ENCODE peak calls at places on chromosomes 3 and 15, in ten cellular contexts. One of them, this sample, is unnamed.

GRCh38 chr3:52433328-52434060 is 11.4 kb downstream of the SEMA3G start:
- DNase-seq in cardiac fibroblast: no peak
- DNase-seq in HepG2: no peak
- DNase-seq in GM23338: no peak
- DNase-seq in fibroblast of lung: no peak
- DNase-seq in AG04450: no peak
- DNase-seq in foreskin keratinocyte: no peak
- DNase-seq in upper lobe of right lung: peak
- DNase-seq in MCF 10A: no peak
- DNase-seq in keratinocyte: no peak
- DNase-seq in this sample: no peak

GRCh38 chr3:195150194-195151118 is 120.5 kb downstream of the XXYLT1 start:
- DNase-seq in GM23338: peak
- DNase-seq in upper lobe of right lung: peak
- DNase-seq in cardiac fibroblast: peak
- DNase-seq in foreskin keratinocyte: no peak
- DNase-seq in HepG2: no peak
- DNase-seq in AG04450: no peak
- DNase-seq in keratinocyte: no peak
- DNase-seq in MCF 10A: peak
- DNase-seq in fibroblast of lung: peak
- DNase-seq in this sample: no peak

GRCh38 chr3:71690222-71690821 is 34.9 kb downstream of the EIF4E3 start:
- DNase-seq in fibroblast of lung: peak
- DNase-seq in AG04450: no peak
- DNase-seq in cardiac fibroblast: peak
- DNase-seq in MCF 10A: peak
- DNase-seq in HepG2: no peak
- DNase-seq in upper lobe of right lung: no peak
- DNase-seq in foreskin keratinocyte: peak
- DNase-seq in keratinocyte: no peak
- DNase-seq in GM23338: peak
- DNase-seq in this sample: peak

GRCh38 chr3:175270199-175270837 is 411.2 kb downstream of the NAALADL2 start:
- DNase-seq in MCF 10A: peak
- DNase-seq in fibroblast of lung: peak
- DNase-seq in keratinocyte: no peak
- DNase-seq in cardiac fibroblast: no peak
- DNase-seq in AG04450: no peak
- DNase-seq in foreskin keratinocyte: no peak
- DNase-seq in HepG2: no peak
- DNase-seq in GM23338: peak
- DNase-seq in upper lobe of right lung: no peak
- DNase-seq in this sample: peak

GRCh38 chr3:39644176-39644575 is 165.2 kb upstream of the MYRIP start:
- DNase-seq in upper lobe of right lung: no peak
- DNase-seq in fibroblast of lung: peak
- DNase-seq in foreskin keratinocyte: no peak
- DNase-seq in MCF 10A: peak
- DNase-seq in HepG2: no peak
- DNase-seq in AG04450: peak
- DNase-seq in keratinocyte: no peak
- DNase-seq in GM23338: no peak
- DNase-seq in cardiac fibroblast: peak
- DNase-seq in this sample: peak

GRCh38 chr15:96171271-96171739 is 159.2 kb upstream of the NR2F2 start:
- DNase-seq in foreskin keratinocyte: no peak
- DNase-seq in GM23338: peak
- DNase-seq in cardiac fibroblast: no peak
- DNase-seq in keratinocyte: no peak
- DNase-seq in AG04450: no peak
- DNase-seq in fibroblast of lung: peak
- DNase-seq in HepG2: peak
- DNase-seq in upper lobe of right lung: no peak
- DNase-seq in MCF 10A: no peak
- DNase-seq in this sample: no peak

GRCh38 chr15:80934761-80935221 is 54.8 kb downstream of the MESD start:
- DNase-seq in foreskin keratinocyte: no peak
- DNase-seq in AG04450: no peak
- DNase-seq in HepG2: no peak
- DNase-seq in cardiac fibroblast: peak
- DNase-seq in fibroblast of lung: peak
- DNase-seq in keratinocyte: no peak
- DNase-seq in GM23338: peak
- DNase-seq in upper lobe of right lung: no peak
- DNase-seq in MCF 10A: no peak
- DNase-seq in this sample: no peak

GRCh38 chr15:69712999-69713398 is 260.4 kb downstream of the RPLP1 start:
- DNase-seq in GM23338: no peak
- DNase-seq in keratinocyte: no peak
- DNase-seq in foreskin keratinocyte: no peak
- DNase-seq in upper lobe of right lung: no peak
- DNase-seq in AG04450: no peak
- DNase-seq in cardiac fibroblast: no peak
- DNase-seq in fibroblast of lung: no peak
- DNase-seq in HepG2: peak
- DNase-seq in MCF 10A: no peak
- DNase-seq in this sample: no peak

GRCh38 chr3:110243081-110243480 is 828.5 kb upstream of the NECTIN3 start:
- DNase-seq in AG04450: peak
- DNase-seq in keratinocyte: no peak
- DNase-seq in foreskin keratinocyte: no peak
- DNase-seq in fibroblast of lung: peak
- DNase-seq in GM23338: no peak
- DNase-seq in HepG2: no peak
- DNase-seq in MCF 10A: peak
- DNase-seq in upper lobe of right lung: no peak
- DNase-seq in cardiac fibroblast: peak
- DNase-seq in this sample: no peak

GRCh38 chr3:171088984-171089754 is 62.6 kb upstream of the SLC2A2 start:
- DNase-seq in HepG2: peak
- DNase-seq in AG04450: peak
- DNase-seq in GM23338: no peak
- DNase-seq in foreskin keratinocyte: peak
- DNase-seq in keratinocyte: peak
- DNase-seq in fibroblast of lung: peak
- DNase-seq in upper lobe of right lung: no peak
- DNase-seq in MCF 10A: peak
- DNase-seq in cardiac fibroblast: peak
- DNase-seq in this sample: peak

GRCh38 chr3:163043074-163043473 is 1546.5 kb downstream of the OTOL1 start:
- DNase-seq in HepG2: peak
- DNase-seq in keratinocyte: no peak
- DNase-seq in fibroblast of lung: no peak
- DNase-seq in cardiac fibroblast: peak
- DNase-seq in GM23338: peak
- DNase-seq in AG04450: no peak
- DNase-seq in upper lobe of right lung: no peak
- DNase-seq in MCF 10A: peak
- DNase-seq in foreskin keratinocyte: no peak
- DNase-seq in this sample: no peak

GRCh38 chr3:163033652-163034051 is 1537.0 kb downstream of the OTOL1 start:
- DNase-seq in AG04450: no peak
- DNase-seq in cardiac fibroblast: no peak
- DNase-seq in foreskin keratinocyte: no peak
- DNase-seq in HepG2: no peak
- DNase-seq in MCF 10A: no peak
- DNase-seq in fibroblast of lung: no peak
- DNase-seq in keratinocyte: no peak
- DNase-seq in upper lobe of right lung: no peak
- DNase-seq in GM23338: no peak
- DNase-seq in this sample: no peak

DNA sequence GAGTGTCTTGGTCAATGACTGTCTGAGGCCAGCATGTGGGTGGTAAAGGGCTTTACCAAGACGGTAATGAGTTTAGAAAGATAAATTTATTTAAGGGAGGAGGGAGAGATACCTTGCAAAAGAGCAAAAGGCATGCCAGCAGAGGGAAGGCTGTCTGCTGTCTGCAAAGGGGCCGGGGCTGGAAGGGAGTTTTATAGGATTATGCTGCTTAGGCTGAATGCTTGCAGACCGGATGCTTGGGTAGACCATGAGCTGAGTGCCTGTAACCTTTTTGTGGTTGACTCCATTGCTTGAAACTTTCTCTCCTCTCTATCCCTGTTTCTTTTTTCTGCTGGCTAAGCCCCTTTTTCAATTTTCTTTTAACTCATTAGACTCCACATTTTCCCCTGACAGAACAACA is 1543.0 kb downstream of the OTOL1 start:
- DNase-seq in upper lobe of right lung: no peak
- DNase-seq in keratinocyte: no peak
- DNase-seq in fibroblast of lung: no peak
- DNase-seq in AG04450: no peak
- DNase-seq in GM23338: peak
- DNase-seq in foreskin keratinocyte: no peak
- DNase-seq in cardiac fibroblast: no peak
- DNase-seq in MCF 10A: no peak
- DNase-seq in HepG2: no peak
- DNase-seq in this sample: no peak
- TF ChIP-seq CTCF in upper lobe of right lung: no peak
- TF ChIP-seq CTCF in keratinocyte: no peak
- TF ChIP-seq CTCF in fibroblast of lung: no peak
- TF ChIP-seq CTCF in AG04450: no peak
- TF ChIP-seq CTCF in GM23338: no peak
- TF ChIP-seq CTCF in foreskin keratinocyte: no peak
- TF ChIP-seq CTCF in cardiac fibroblast: no peak
- TF ChIP-seq CTCF in MCF 10A: no peak
- TF ChIP-seq CTCF in HepG2: no peak
- TF ChIP-seq CTCF in this sample: no peak

DNA sequence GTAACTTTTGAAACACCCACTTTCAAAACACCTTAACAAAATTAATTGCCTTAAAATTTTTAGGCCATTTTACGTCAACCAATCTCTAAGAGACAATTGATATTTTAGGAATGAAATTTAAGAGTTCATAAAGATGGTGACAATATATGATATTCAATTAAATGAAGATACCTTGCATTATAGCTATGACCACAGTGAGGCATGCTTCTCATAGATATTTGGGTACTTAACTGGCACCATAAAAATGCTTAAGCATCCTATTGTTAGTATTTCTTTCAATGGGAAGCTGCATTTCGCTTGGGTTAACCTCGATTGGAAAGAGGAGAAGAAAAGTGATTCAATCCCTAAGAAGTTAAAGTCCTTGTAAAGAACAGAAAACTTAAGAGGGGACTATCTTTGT is 209.0 kb downstream of the GAP43 start:
- DNase-seq in HepG2: no peak
- DNase-seq in GM23338: no peak
- DNase-seq in fibroblast of lung: no peak
- DNase-seq in cardiac fibroblast: no peak
- DNase-seq in MCF 10A: no peak
- DNase-seq in foreskin keratinocyte: no peak
- DNase-seq in keratinocyte: no peak
- DNase-seq in upper lobe of right lung: no peak
- DNase-seq in AG04450: no peak
- DNase-seq in this sample: no peak
- TF ChIP-seq CTCF in HepG2: no peak
- TF ChIP-seq CTCF in GM23338: no peak
- TF ChIP-seq CTCF in fibroblast of lung: no peak
- TF ChIP-seq CTCF in cardiac fibroblast: no peak
- TF ChIP-seq CTCF in MCF 10A: no peak
- TF ChIP-seq CTCF in foreskin keratinocyte: peak
- TF ChIP-seq CTCF in keratinocyte: no peak
- TF ChIP-seq CTCF in upper lobe of right lung: no peak
- TF ChIP-seq CTCF in AG04450: no peak
- TF ChIP-seq CTCF in this sample: no peak

DNA sequence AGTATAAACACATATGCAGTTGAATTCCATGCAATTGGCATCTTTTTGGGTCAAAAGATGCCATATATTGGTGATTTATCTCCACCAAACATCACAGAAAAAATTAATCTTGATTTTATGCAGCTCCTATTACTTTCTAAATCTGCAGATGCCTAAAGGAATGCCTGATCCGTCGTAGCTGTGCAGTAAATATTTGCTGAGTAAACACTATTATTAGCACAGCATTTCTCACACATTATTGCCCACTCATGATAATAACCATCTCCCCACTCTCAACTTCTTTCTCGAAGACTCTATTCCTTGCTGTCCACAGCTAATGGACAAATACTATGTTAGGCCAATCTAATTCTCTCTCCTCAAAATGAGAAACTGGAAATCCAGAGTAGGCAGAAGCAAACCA is 625.2 kb downstream of the ZIC1 start:
- DNase-seq in fibroblast of lung: no peak
- DNase-seq in foreskin keratinocyte: no peak
- DNase-seq in HepG2: no peak
- DNase-seq in upper lobe of right lung: no peak
- DNase-seq in MCF 10A: no peak
- DNase-seq in GM23338: no peak
- DNase-seq in AG04450: no peak
- DNase-seq in keratinocyte: no peak
- DNase-seq in cardiac fibroblast: no peak
- DNase-seq in this sample: no peak
- TF ChIP-seq CTCF in fibroblast of lung: no peak
- TF ChIP-seq CTCF in foreskin keratinocyte: no peak
- TF ChIP-seq CTCF in HepG2: no peak
- TF ChIP-seq CTCF in upper lobe of right lung: no peak
- TF ChIP-seq CTCF in MCF 10A: no peak
- TF ChIP-seq CTCF in GM23338: no peak
- TF ChIP-seq CTCF in AG04450: no peak
- TF ChIP-seq CTCF in keratinocyte: no peak
- TF ChIP-seq CTCF in cardiac fibroblast: no peak
- TF ChIP-seq CTCF in this sample: no peak

GRCh38 chr15:84938726-84939125 is 42.9 kb upstream of the PDE8A start:
- DNase-seq in GM23338: no peak
- DNase-seq in AG04450: no peak
- DNase-seq in foreskin keratinocyte: no peak
- DNase-seq in HepG2: no peak
- DNase-seq in keratinocyte: no peak
- DNase-seq in fibroblast of lung: no peak
- DNase-seq in cardiac fibroblast: no peak
- DNase-seq in MCF 10A: no peak
- DNase-seq in upper lobe of right lung: no peak
- DNase-seq in this sample: no peak

GRCh38 chr15:84937144-84937543 is 44.5 kb upstream of the PDE8A start:
- DNase-seq in keratinocyte: no peak
- DNase-seq in foreskin keratinocyte: no peak
- DNase-seq in HepG2: no peak
- DNase-seq in fibroblast of lung: no peak
- DNase-seq in cardiac fibroblast: no peak
- DNase-seq in GM23338: no peak
- DNase-seq in upper lobe of right lung: no peak
- DNase-seq in AG04450: no peak
- DNase-seq in MCF 10A: no peak
- DNase-seq in this sample: peak

GRCh38 chr15:84929795-84930371 is 45.4 kb downstream of the SLC28A1 start:
- DNase-seq in foreskin keratinocyte: peak
- DNase-seq in cardiac fibroblast: peak
- DNase-seq in AG04450: no peak
- DNase-seq in HepG2: peak
- DNase-seq in GM23338: no peak
- DNase-seq in upper lobe of right lung: no peak
- DNase-seq in fibroblast of lung: peak
- DNase-seq in MCF 10A: peak
- DNase-seq in keratinocyte: peak
- DNase-seq in this sample: peak

GRCh38 chr15:84940399-84940798 is 41.3 kb upstream of the PDE8A start:
- DNase-seq in cardiac fibroblast: no peak
- DNase-seq in GM23338: no peak
- DNase-seq in HepG2: no peak
- DNase-seq in AG04450: no peak
- DNase-seq in MCF 10A: no peak
- DNase-seq in fibroblast of lung: no peak
- DNase-seq in keratinocyte: no peak
- DNase-seq in foreskin keratinocyte: no peak
- DNase-seq in upper lobe of right lung: no peak
- DNase-seq in this sample: no peak

GRCh38 chr15:84934942-84935729 is 46.5 kb upstream of the PDE8A start:
- DNase-seq in fibroblast of lung: no peak
- DNase-seq in HepG2: peak
- DNase-seq in keratinocyte: no peak
- DNase-seq in AG04450: no peak
- DNase-seq in upper lobe of right lung: no peak
- DNase-seq in foreskin keratinocyte: no peak
- DNase-seq in GM23338: peak
- DNase-seq in MCF 10A: no peak
- DNase-seq in cardiac fibroblast: no peak
- DNase-seq in this sample: no peak
- TF ChIP-seq CTCF in fibroblast of lung: no peak
- TF ChIP-seq CTCF in HepG2: peak
- TF ChIP-seq CTCF in keratinocyte: peak
- TF ChIP-seq CTCF in AG04450: no peak
- TF ChIP-seq CTCF in upper lobe of right lung: no peak
- TF ChIP-seq CTCF in foreskin keratinocyte: peak
- TF ChIP-seq CTCF in GM23338: peak
- TF ChIP-seq CTCF in MCF 10A: no peak
- TF ChIP-seq CTCF in cardiac fibroblast: peak
- TF ChIP-seq CTCF in this sample: no peak

This sample was measured in mammary epithelial cell.